ENCODE peak calls at places on chromosomes 4 and X, in six cellular contexts. One of them, this sample, is unnamed.

GRCh38 chrX:28847423-28847822 is 260.2 kb downstream of the IL1RAPL1 start:
- DNase-seq in lower leg skin: no peak
- DNase-seq in SK-N-SH: no peak
- DNase-seq in astrocyte of the spinal cord: peak
- DNase-seq in Peyer's patch: no peak
- DNase-seq in body of pancreas: no peak
- DNase-seq in this sample: no peak

GRCh38 chr4:109215511-109215910 is 86.9 kb downstream of the COL25A1 start:
- DNase-seq in lower leg skin: no peak
- DNase-seq in SK-N-SH: no peak
- DNase-seq in astrocyte of the spinal cord: no peak
- DNase-seq in Peyer's patch: no peak
- DNase-seq in body of pancreas: no peak
- DNase-seq in this sample: no peak

GRCh38 chrX:97846228-97846627 is 962.5 kb downstream of the RPA4 start:
- DNase-seq in lower leg skin: no peak
- DNase-seq in SK-N-SH: no peak
- DNase-seq in astrocyte of the spinal cord: no peak
- DNase-seq in Peyer's patch: no peak
- DNase-seq in body of pancreas: no peak
- DNase-seq in this sample: no peak

GRCh38 chr4:181807771-181808170 is 435.4 kb upstream of the TENM3 start:
- DNase-seq in lower leg skin: no peak
- DNase-seq in SK-N-SH: no peak
- DNase-seq in astrocyte of the spinal cord: no peak
- DNase-seq in Peyer's patch: no peak
- DNase-seq in body of pancreas: no peak
- DNase-seq in this sample: no peak

GRCh38 chrX:1355131-1355799 is 18.7 kb downstream of the IL3RA start:
- DNase-seq in lower leg skin: no peak
- DNase-seq in SK-N-SH: no peak
- DNase-seq in astrocyte of the spinal cord: no peak
- DNase-seq in Peyer's patch: no peak
- DNase-seq in body of pancreas: no peak
- DNase-seq in this sample: no peak

GRCh38 chr4:38030023-38030422 is 69.8 kb downstream of the PTTG2 start:
- DNase-seq in lower leg skin: no peak
- DNase-seq in SK-N-SH: no peak
- DNase-seq in astrocyte of the spinal cord: peak
- DNase-seq in Peyer's patch: no peak
- DNase-seq in body of pancreas: no peak
- DNase-seq in this sample: no peak

GRCh38 chrX:135596495-135596894 is 76.0 kb downstream of the INTS6L start:
- DNase-seq in lower leg skin: no peak
- DNase-seq in SK-N-SH: peak
- DNase-seq in astrocyte of the spinal cord: peak
- DNase-seq in Peyer's patch: peak
- DNase-seq in body of pancreas: peak
- DNase-seq in this sample: peak

GRCh38 chrX:40146471-40147398 is 49.0 kb upstream of the BCOR start:
- DNase-seq in lower leg skin: no peak
- DNase-seq in SK-N-SH: peak
- DNase-seq in astrocyte of the spinal cord: no peak
- DNase-seq in Peyer's patch: peak
- DNase-seq in body of pancreas: peak
- DNase-seq in this sample: peak

GRCh38 chr4:176185068-176185467 is 10.3 kb downstream of the SPATA4 start:
- DNase-seq in lower leg skin: no peak
- DNase-seq in SK-N-SH: no peak
- DNase-seq in astrocyte of the spinal cord: peak
- DNase-seq in Peyer's patch: no peak
- DNase-seq in body of pancreas: no peak
- DNase-seq in this sample: no peak

GRCh38 chr4:182307746-182308145 is 64.5 kb downstream of the TENM3 start:
- DNase-seq in lower leg skin: no peak
- DNase-seq in SK-N-SH: no peak
- DNase-seq in astrocyte of the spinal cord: peak
- DNase-seq in Peyer's patch: no peak
- DNase-seq in body of pancreas: peak
- DNase-seq in this sample: no peak

GRCh38 chrX:44785652-44786051 is 58.2 kb upstream of the DUSP21 start:
- DNase-seq in lower leg skin: no peak
- DNase-seq in SK-N-SH: no peak
- DNase-seq in astrocyte of the spinal cord: peak
- DNase-seq in Peyer's patch: no peak
- DNase-seq in body of pancreas: no peak
- DNase-seq in this sample: no peak

GRCh38 chr4:7771541-7772507 is 167.8 kb downstream of the AFAP1 start:
- DNase-seq in lower leg skin: no peak
- DNase-seq in SK-N-SH: peak
- DNase-seq in astrocyte of the spinal cord: no peak
- DNase-seq in Peyer's patch: peak
- DNase-seq in body of pancreas: no peak
- DNase-seq in this sample: peak

GRCh38 chr4:66655505-66655904 is 889.8 kb downstream of the CENPC start:
- DNase-seq in lower leg skin: no peak
- DNase-seq in SK-N-SH: no peak
- DNase-seq in astrocyte of the spinal cord: no peak
- DNase-seq in Peyer's patch: no peak
- DNase-seq in body of pancreas: no peak
- DNase-seq in this sample: no peak

GRCh38 chr4:84480082-84480481 is 19.0 kb downstream of the NKX6-1 start:
- DNase-seq in lower leg skin: no peak
- DNase-seq in SK-N-SH: no peak
- DNase-seq in astrocyte of the spinal cord: no peak
- DNase-seq in Peyer's patch: no peak
- DNase-seq in body of pancreas: no peak
- DNase-seq in this sample: no peak

GRCh38 chrX:20412871-20413486 is 146.3 kb upstream of the RPS6KA3 start:
- DNase-seq in lower leg skin: no peak
- DNase-seq in SK-N-SH: no peak
- DNase-seq in astrocyte of the spinal cord: no peak
- DNase-seq in Peyer's patch: no peak
- DNase-seq in body of pancreas: no peak
- DNase-seq in this sample: peak

GRCh38 chrX:153925387-153925738 is 701 bp downstream of the ARHGAP4 start:
- DNase-seq in lower leg skin: no peak
- DNase-seq in SK-N-SH: no peak
- DNase-seq in astrocyte of the spinal cord: no peak
- DNase-seq in Peyer's patch: no peak
- DNase-seq in body of pancreas: no peak
- DNase-seq in this sample: peak

GRCh38 chr4:164514765-164515164 is 239.2 kb upstream of the SMIM31 start:
- DNase-seq in lower leg skin: no peak
- DNase-seq in SK-N-SH: no peak
- DNase-seq in astrocyte of the spinal cord: no peak
- DNase-seq in Peyer's patch: no peak
- DNase-seq in body of pancreas: no peak
- DNase-seq in this sample: no peak

DNA sequence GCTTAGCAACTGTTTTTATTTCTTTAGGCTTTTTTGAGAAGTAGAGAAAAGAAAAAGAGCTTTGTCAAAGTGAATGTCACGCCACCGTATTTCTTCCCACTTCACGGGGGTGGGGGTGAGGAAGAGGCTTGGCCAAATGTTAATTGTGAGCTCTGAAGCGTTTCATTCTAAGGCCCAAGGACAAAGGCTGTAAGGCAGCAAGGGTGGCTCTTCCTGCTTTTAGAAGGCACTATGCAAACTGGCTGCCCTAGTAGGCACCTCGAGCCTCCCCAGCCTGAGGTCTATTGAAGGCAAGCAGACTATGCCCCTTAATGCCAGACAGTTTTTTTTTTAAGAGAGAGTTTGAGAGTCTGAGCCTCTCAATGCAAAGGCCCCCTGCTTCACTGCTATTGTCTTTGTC is 138.5 kb downstream of the HS6ST2 start:
- DNase-seq in lower leg skin: no peak
- DNase-seq in SK-N-SH: no peak
- DNase-seq in astrocyte of the spinal cord: no peak
- DNase-seq in Peyer's patch: no peak
- DNase-seq in body of pancreas: no peak
- DNase-seq in this sample: no peak
- H3K4me3 ChIP-seq in lower leg skin: no peak
- H3K4me3 ChIP-seq in SK-N-SH: no peak
- H3K4me3 ChIP-seq in astrocyte of the spinal cord: no peak
- H3K4me3 ChIP-seq in Peyer's patch: no peak
- H3K4me3 ChIP-seq in body of pancreas: no peak
- H3K4me3 ChIP-seq in this sample: no peak

GRCh38 chr4:90292438-90292837 is 165.2 kb downstream of the CCSER1 start:
- DNase-seq in lower leg skin: no peak
- DNase-seq in SK-N-SH: no peak
- DNase-seq in astrocyte of the spinal cord: no peak
- DNase-seq in Peyer's patch: no peak
- DNase-seq in body of pancreas: no peak
- DNase-seq in this sample: no peak

DNA sequence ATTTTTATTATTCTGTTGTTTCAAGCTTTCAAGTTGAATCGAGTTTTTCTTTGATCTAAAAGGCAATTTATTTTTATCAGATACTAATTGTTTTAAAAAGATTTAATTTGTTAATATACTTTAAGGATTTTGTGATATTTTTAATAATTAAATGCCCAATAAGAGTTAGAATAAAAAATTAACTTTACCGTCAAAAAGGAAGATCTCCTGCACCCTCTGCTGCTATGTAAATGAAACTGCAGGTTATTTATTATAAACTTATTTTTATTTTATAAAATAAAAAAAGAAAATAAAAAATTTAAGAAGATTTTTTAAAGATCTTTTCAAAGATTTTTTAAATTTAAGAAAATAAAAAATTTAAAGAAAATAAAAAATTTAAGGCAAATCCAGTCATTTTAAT is 166.1 kb downstream of the CCSER1 start:
- DNase-seq in lower leg skin: no peak
- DNase-seq in SK-N-SH: no peak
- DNase-seq in astrocyte of the spinal cord: peak
- DNase-seq in Peyer's patch: no peak
- DNase-seq in body of pancreas: no peak
- DNase-seq in this sample: peak
- TF ChIP-seq CTCF in lower leg skin: no peak
- TF ChIP-seq CTCF in SK-N-SH: peak
- TF ChIP-seq CTCF in astrocyte of the spinal cord: peak
- TF ChIP-seq CTCF in Peyer's patch: peak
- TF ChIP-seq CTCF in body of pancreas: peak
- TF ChIP-seq CTCF in this sample: peak

GRCh38 chr4:89682808-89683207 is 154.2 kb downstream of the SNCA start:
- DNase-seq in lower leg skin: no peak
- DNase-seq in SK-N-SH: no peak
- DNase-seq in astrocyte of the spinal cord: no peak
- DNase-seq in Peyer's patch: no peak
- DNase-seq in body of pancreas: no peak
- DNase-seq in this sample: no peak

GRCh38 chr4:89685277-89685676 is 151.7 kb downstream of the SNCA start:
- DNase-seq in lower leg skin: no peak
- DNase-seq in SK-N-SH: no peak
- DNase-seq in astrocyte of the spinal cord: no peak
- DNase-seq in Peyer's patch: no peak
- DNase-seq in body of pancreas: no peak
- DNase-seq in this sample: no peak

GRCh38 chr4:89685690-89686089 is 151.3 kb downstream of the SNCA start:
- DNase-seq in lower leg skin: no peak
- DNase-seq in SK-N-SH: no peak
- DNase-seq in astrocyte of the spinal cord: no peak
- DNase-seq in Peyer's patch: no peak
- DNase-seq in body of pancreas: no peak
- DNase-seq in this sample: no peak

GRCh38 chr4:89681671-89682070 is 155.3 kb downstream of the SNCA start:
- DNase-seq in lower leg skin: no peak
- DNase-seq in SK-N-SH: no peak
- DNase-seq in astrocyte of the spinal cord: no peak
- DNase-seq in Peyer's patch: no peak
- DNase-seq in body of pancreas: no peak
- DNase-seq in this sample: no peak

GRCh38 chr4:89684536-89684935 is 152.4 kb downstream of the SNCA start:
- DNase-seq in lower leg skin: no peak
- DNase-seq in SK-N-SH: no peak
- DNase-seq in astrocyte of the spinal cord: no peak
- DNase-seq in Peyer's patch: no peak
- DNase-seq in body of pancreas: no peak
- DNase-seq in this sample: no peak
- H3K4me3 ChIP-seq in lower leg skin: no peak
- H3K4me3 ChIP-seq in SK-N-SH: no peak
- H3K4me3 ChIP-seq in astrocyte of the spinal cord: no peak
- H3K4me3 ChIP-seq in Peyer's patch: no peak
- H3K4me3 ChIP-seq in body of pancreas: no peak
- H3K4me3 ChIP-seq in this sample: no peak

GRCh38 chr4:159764343-159764952 is 661.6 kb downstream of the RAPGEF2 start:
- DNase-seq in lower leg skin: no peak
- DNase-seq in SK-N-SH: peak
- DNase-seq in astrocyte of the spinal cord: peak
- DNase-seq in Peyer's patch: no peak
- DNase-seq in body of pancreas: peak
- DNase-seq in this sample: peak
- TF ChIP-seq CTCF in lower leg skin: no peak
- TF ChIP-seq CTCF in SK-N-SH: peak
- TF ChIP-seq CTCF in astrocyte of the spinal cord: peak
- TF ChIP-seq CTCF in Peyer's patch: peak
- TF ChIP-seq CTCF in body of pancreas: peak
- TF ChIP-seq CTCF in this sample: peak

GRCh38 chr4:55547918-55548317 is 1.2 kb upstream of the CLOCK start:
- DNase-seq in lower leg skin: no peak
- DNase-seq in SK-N-SH: no peak
- DNase-seq in astrocyte of the spinal cord: no peak
- DNase-seq in Peyer's patch: no peak
- DNase-seq in body of pancreas: no peak
- DNase-seq in this sample: no peak
- H3K4me3 ChIP-seq in lower leg skin: no peak
- H3K4me3 ChIP-seq in SK-N-SH: peak
- H3K4me3 ChIP-seq in astrocyte of the spinal cord: peak
- H3K4me3 ChIP-seq in Peyer's patch: no peak
- H3K4me3 ChIP-seq in body of pancreas: peak
- H3K4me3 ChIP-seq in this sample: peak

DNA sequence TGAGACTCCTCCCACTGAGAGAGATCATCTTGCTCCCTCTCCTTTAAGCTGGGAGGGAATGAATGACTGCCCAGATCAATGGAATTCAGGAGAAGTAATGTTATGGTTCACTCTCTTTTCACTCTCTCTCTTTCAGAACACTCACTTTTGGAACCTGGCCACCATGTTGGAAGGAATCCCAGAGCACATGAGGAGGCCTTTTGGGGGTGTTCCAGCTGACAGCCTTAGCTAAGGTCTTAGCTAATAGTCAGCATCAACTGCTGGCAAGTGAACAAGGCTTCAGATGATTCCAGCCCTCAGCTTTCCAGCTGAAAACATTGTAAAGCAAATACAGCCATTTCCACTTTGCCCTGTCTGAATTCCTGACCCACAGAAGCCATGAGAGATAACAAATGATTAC is 124.0 kb upstream of the CLNK start:
- DNase-seq in lower leg skin: no peak
- DNase-seq in SK-N-SH: no peak
- DNase-seq in astrocyte of the spinal cord: peak
- DNase-seq in Peyer's patch: no peak
- DNase-seq in body of pancreas: peak
- DNase-seq in this sample: no peak
- TF ChIP-seq CTCF in lower leg skin: no peak
- TF ChIP-seq CTCF in SK-N-SH: no peak
- TF ChIP-seq CTCF in astrocyte of the spinal cord: no peak
- TF ChIP-seq CTCF in Peyer's patch: no peak
- TF ChIP-seq CTCF in body of pancreas: no peak
- TF ChIP-seq CTCF in this sample: no peak